ENCODE peak calls at places on chromosome X, in eight cellular contexts. X, D, Q, L, M, S, N and C are unnamed samples.

GRCh38 chrX:77894921-77895886 is at the start of gene MAGT1:
- DNase-seq in X (peak; percentile 97), D (peak; percentile 92), Q (peak; percentile 81), L (peak; percentile 96), M (peak; percentile 94), S (peak; percentile 88), N (peak; percentile 93), C (peak; percentile 92)

GRCh38 chrX:52262195-52262546 is 77.5 kb downstream of the MAGED4 start:
- DNase-seq in X (no peak), D (no peak), Q (no peak), L (no peak), M (no peak), S (no peak), N (no peak), C (no peak)

GRCh38 chrX:41276661-41277506 is 57.1 kb upstream of the DDX3X start:
- DNase-seq in X (peak; percentile 16), D (no peak), Q (no peak), L (peak; percentile 43), M (no peak), S (no peak), N (no peak), C (no peak)

GRCh38 chrX:84046403-84046984 is 141.5 kb downstream of the RPS6KA6 start:
- DNase-seq in X (peak; percentile 39), D (peak; percentile 25), Q (peak; percentile 0), L (peak; percentile 50), M (no peak), S (no peak), N (no peak), C (no peak)

GRCh38 chrX:109533631-109534030 is 3.0 kb upstream of the NXT2 start:
- DNase-seq in X (peak; percentile 33), D (no peak), Q (no peak), L (no peak), M (no peak), S (no peak), N (no peak), C (no peak)

GRCh38 chrX:72254835-72255234 is 16.0 kb upstream of the ERCC6L start:
- DNase-seq in X (no peak), D (no peak), Q (no peak), L (no peak), M (no peak), S (no peak), N (no peak), C (no peak)

GRCh38 chrX:72705111-72705510 is 9.0 kb downstream of the PHKA1 start:
- DNase-seq in X (no peak), D (no peak), Q (no peak), L (no peak), M (no peak), S (no peak), N (no peak), C (no peak)

GRCh38 chrX:36898301-36898700 is 109.9 kb upstream of the FAM47C start:
- DNase-seq in X (peak; percentile 0), D (no peak), Q (no peak), L (no peak), M (no peak), S (no peak), N (no peak), C (no peak)

GRCh38 chrX:56564182-56564885 is 907 bp downstream of the UBQLN2 start:
- DNase-seq in X (peak; percentile 29), D (peak; percentile 15), Q (no peak), L (no peak), M (no peak), S (no peak), N (no peak), C (peak; percentile 10)

GRCh38 chrX:132216283-132216682 is 3.0 kb downstream of the RAP2C start:
- DNase-seq in X (peak; percentile 31), D (no peak), Q (no peak), L (no peak), M (no peak), S (no peak), N (no peak), C (no peak)

GRCh38 chrX:139738581-139738980 is 30.6 kb upstream of the MCF2 start:
- DNase-seq in X (peak; percentile 25), D (peak; percentile 1), Q (no peak), L (no peak), M (no peak), S (no peak), N (no peak), C (no peak)

GRCh38 chrX:40299502-40300118 is 201.9 kb upstream of the BCOR start:
- DNase-seq in X (no peak), D (no peak), Q (no peak), L (no peak), M (no peak), S (no peak), N (no peak), C (no peak)

GRCh38 chrX:125003746-125004446 is 315.8 kb upstream of the TEX13C start:
- DNase-seq in X (no peak), D (no peak), Q (no peak), L (no peak), M (peak; percentile 47), S (no peak), N (no peak), C (no peak)

GRCh38 chrX:64850371-64851082 is 125.7 kb downstream of the ZC4H2 start:
- DNase-seq in X (no peak), D (no peak), Q (no peak), L (no peak), M (no peak), S (no peak), N (no peak), C (no peak)

GRCh38 chrX:139930923-139931645 is 1.8 kb downstream of the ATP11C start:
- DNase-seq in X (no peak), D (peak; percentile 1), Q (no peak), L (no peak), M (peak; percentile 64), S (peak; percentile 71), N (peak; percentile 37), C (peak; percentile 57)

GRCh38 chrX:40012800-40013682 is 84.7 kb downstream of the BCOR start:
- DNase-seq in X (peak; percentile 64), D (peak; percentile 56), Q (no peak), L (peak; percentile 64), M (peak; percentile 72), S (peak; percentile 82), N (peak; percentile 56), C (peak; percentile 87)

GRCh38 chrX:53272808-53273337 is 8.5 kb downstream of the IQSEC2 start:
- DNase-seq in X (no peak), D (no peak), Q (no peak), L (no peak), M (no peak), S (no peak), N (no peak), C (no peak)

GRCh38 chrX:20265726-20266681 is 705 bp downstream of the RPS6KA3 start:
- DNase-seq in X (no peak), D (peak; percentile 19), Q (peak; percentile 8), L (peak; percentile 26), M (peak; percentile 59), S (peak; percentile 79), N (peak; percentile 55), C (peak; percentile 21)

GRCh38 chrX:43949669-43950068 is 23.5 kb downstream of the NDP start:
- DNase-seq in X (no peak), D (peak; percentile 25), Q (no peak), L (peak; percentile 78), M (peak; percentile 61), S (no peak), N (peak; percentile 44), C (peak; percentile 14)

GRCh38 chrX:66255359-66255967 is 91.4 kb downstream of the HEPH start:
- DNase-seq in X (no peak), D (no peak), Q (no peak), L (no peak), M (no peak), S (no peak), N (no peak), C (no peak)

GRCh38 chrX:15143050-15143824 is 126.6 kb downstream of the ASB9 start:
- DNase-seq in X (peak; percentile 41), D (peak; percentile 63), Q (peak; percentile 21), L (peak; percentile 37), M (peak; percentile 49), S (no peak), N (peak; percentile 43), C (peak; percentile 54)

GRCh38 chrX:38636949-38637819 is 75.8 kb downstream of the TSPAN7 start:
- DNase-seq in X (no peak), D (peak; percentile 72), Q (no peak), L (no peak), M (no peak), S (no peak), N (no peak), C (peak; percentile 50)
- H3K9me3 ChIP-seq in X (no peaks in the 10 kb centered on the region), D (no peaks in the 10 kb centered on the region), Q (no peaks in the 10 kb centered on the region), L (no peaks in the 10 kb centered on the region), M (no peaks in the 10 kb centered on the region), S (no peaks in the 10 kb centered on the region), N (no peaks in the 10 kb centered on the region), C (no peaks in the 10 kb centered on the region)

GRCh38 chrX:147173586-147173985 is 359.0 kb upstream of the CXorf51A start:
- DNase-seq in X (no peak), D (no peak), Q (no peak), L (no peak), M (no peak), S (no peak), N (no peak), C (no peak)
- H3K4me1 ChIP-seq in X (no peaks in the 10 kb centered on the region), D (no peaks in the 10 kb centered on the region), Q (no peaks in the 10 kb centered on the region), L (no peaks in the 10 kb centered on the region), M (no peaks in the 10 kb centered on the region), S (no peaks in the 10 kb centered on the region), N (no peaks in the 10 kb centered on the region), C (no peaks in the 10 kb centered on the region)

DNA sequence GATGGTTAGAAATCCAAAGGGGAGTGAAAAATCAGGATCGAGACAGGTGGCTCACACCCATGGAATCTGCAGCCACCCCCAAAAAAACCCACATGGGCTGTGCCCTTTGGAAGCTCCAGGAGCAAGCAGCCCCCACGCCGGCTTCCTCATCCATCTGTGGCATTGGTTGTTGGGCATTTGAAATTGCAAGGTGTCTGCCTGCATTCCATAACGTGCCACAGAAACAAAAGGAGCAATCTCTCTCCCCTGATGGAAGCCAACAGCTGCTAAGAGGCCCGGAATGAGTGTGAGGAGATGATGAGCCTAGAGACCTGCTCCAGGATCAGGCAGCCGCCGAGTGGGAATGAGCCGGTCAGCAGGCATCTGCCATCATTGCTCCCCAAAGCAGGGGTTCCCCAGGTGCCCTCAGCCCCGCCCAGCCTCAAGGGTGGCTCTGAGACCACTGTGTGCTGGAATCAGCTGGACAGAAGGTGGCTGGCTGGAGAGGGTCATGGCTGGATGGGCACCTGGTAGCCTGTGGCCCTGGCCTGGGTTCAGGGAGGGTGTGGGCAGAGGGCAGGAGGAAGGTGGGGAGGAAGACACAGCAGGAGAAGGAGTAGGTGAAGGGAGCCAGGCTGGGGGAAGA is 113.2 kb downstream of the CRLF2 start:
- DNase-seq in X (no peak), D (no peak), Q (no peak), L (no peak), M (peak; percentile 23), S (no peak), N (no peak), C (no peak)
- H3K9me3 ChIP-seq in X (no peaks in the 10 kb centered on the region), D (no peaks in the 10 kb centered on the region), Q (peaks cover 7% of the 10 kb centered on the region), L (peaks cover 6% of the 10 kb centered on the region), M (no peaks in the 10 kb centered on the region), S (peaks cover 13% of the 10 kb centered on the region), N (peaks cover 12% of the 10 kb centered on the region), C (peaks cover 4% of the 10 kb centered on the region)

DNA sequence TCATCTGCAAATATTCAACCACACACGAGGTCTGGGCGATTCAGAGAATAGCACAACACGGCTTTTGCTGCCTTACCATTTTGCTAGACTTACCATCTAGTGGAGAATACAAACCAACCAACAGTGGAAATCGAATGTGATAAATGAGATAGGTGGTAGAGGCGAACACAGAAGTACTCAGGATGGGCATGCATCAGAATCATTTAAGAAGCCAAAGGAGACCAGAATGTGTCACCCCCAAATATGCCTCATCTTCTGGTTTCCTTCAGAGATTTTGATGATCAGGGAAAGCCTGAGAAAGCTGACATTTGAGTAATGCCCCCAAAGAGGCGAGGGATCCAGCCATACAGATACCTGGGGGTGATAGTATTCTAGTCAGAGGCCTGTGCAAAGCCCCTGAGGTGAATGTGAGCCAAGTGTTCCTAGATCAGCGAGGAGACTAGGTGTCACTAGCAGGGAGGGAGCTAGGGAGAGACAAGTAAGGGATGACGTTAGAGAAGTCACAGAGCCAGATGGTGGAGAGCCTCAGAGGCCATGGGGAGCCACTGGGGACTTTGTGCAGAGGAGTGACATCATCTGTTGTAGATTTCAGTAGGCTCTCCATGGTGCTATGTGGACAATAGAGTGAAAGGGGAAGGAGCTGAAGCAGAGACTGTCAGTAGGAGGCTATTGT is 1.7 kb downstream of the MTMR1 start:
- DNase-seq in X (no peak), D (no peak), Q (no peak), L (no peak), M (no peak), S (no peak), N (no peak), C (no peak)
- H3K4me1 ChIP-seq in X (peaks cover 3% of the 10 kb centered on the region), D (no peaks in the 10 kb centered on the region), Q (peaks cover 51% of the 10 kb centered on the region), L (peaks cover 2% of the 10 kb centered on the region), M (no peaks in the 10 kb centered on the region), S (peaks cover 23% of the 10 kb centered on the region), N (peaks cover 10% of the 10 kb centered on the region), C (no peaks in the 10 kb centered on the region)